ENCODE peak calls at places on chromosome 17, in five cellular contexts. O, U, L, Y and N are unnamed samples.

GRCh38 chr17:81486174-81486810 is 26.3 kb downstream of the ACTG1 start:
- DNase-seq in U (no peak), Y (no peak), L (no peak), O (no peak), N (no peak)

GRCh38 chr17:51365090-51365489 is 104.7 kb downstream of the UTP18 start:
- DNase-seq in L (no peak), Y (no peak), O (no peak), U (no peak), N (peak; percentile 8)

GRCh38 chr17:77144227-77144626 is 3.5 kb downstream of the SEC14L1 start:
- DNase-seq in L (no peak), Y (no peak), O (no peak), U (no peak), N (no peak)

GRCh38 chr17:59174671-59175070 is 19.1 kb downstream of the PRR11 start:
- DNase-seq in L (no peak), O (no peak), U (no peak), Y (no peak), N (no peak)

GRCh38 chr17:60149691-60150582 is at the start of gene CA4:
- DNase-seq in L (peak; percentile 41), U (no peak), O (no peak), Y (no peak), N (no peak)

GRCh38 chr17:49505854-49506253 is 10.8 kb downstream of the NGFR start:
- DNase-seq in U (no peak), Y (no peak), L (no peak), O (no peak), N (no peak)

GRCh38 chr17:73474370-73474988 is 162.7 kb upstream of the CDC42EP4 start:
- DNase-seq in Y (no peak), O (no peak), L (peak; percentile 76), U (no peak), N (peak; percentile 88)

GRCh38 chr17:32259596-32259995 is 6.0 kb upstream of the RHBDL3 start:
- DNase-seq in L (no peak), U (no peak), O (no peak), Y (no peak), N (peak; percentile 33)

GRCh38 chr17:22277595-22277994 is 585.3 kb downstream of the KCNJ18 start:
- DNase-seq in O (no peak), Y (no peak), U (no peak), L (no peak), N (no peak)

GRCh38 chr17:10226930-10227695 is 28.7 kb upstream of the GAS7 start:
- DNase-seq in L (peak; percentile 10), Y (peak; percentile 0), U (peak; percentile 7), O (peak; percentile 68), N (no peak)

GRCh38 chr17:16106161-16106891 is 106.7 kb downstream of the TTC19 start:
- DNase-seq in O (no peak), L (no peak), Y (no peak), U (no peak), N (peak; percentile 8)

GRCh38 chr17:16593356-16594102 is 24.5 kb upstream of the ZNF287 start:
- DNase-seq in L (no peak), U (no peak), Y (no peak), O (no peak), N (peak; percentile 64)

GRCh38 chr17:29561541-29562517 is 5.0 kb downstream of the ABHD15 start:
- DNase-seq in L (no peak), Y (no peak), U (no peak), O (no peak), N (no peak)

GRCh38 chr17:56867948-56868376 is 34.0 kb downstream of the DGKE start:
- DNase-seq in Y (no peak), U (no peak), L (no peak), O (no peak), N (peak; percentile 39)

GRCh38 chr17:45227631-45228120 is 6.0 kb downstream of the FMNL1 start:
- DNase-seq in Y (no peak), L (no peak), O (no peak), U (no peak), N (no peak)

GRCh38 chr17:77681820-77682219 is 276.7 kb upstream of the TNRC6C start:
- DNase-seq in U (no peak), O (no peak), Y (no peak), L (no peak), N (no peak)

GRCh38 chr17:27466748-27467375 is 10.6 kb downstream of the KSR1 start:
- DNase-seq in O (peak; percentile 28), L (no peak), U (peak; percentile 23), Y (no peak), N (no peak)

GRCh38 chr17:46818929-46819859 is 702 bp upstream of the WNT3 start:
- DNase-seq in L (no peak), O (peak; percentile 59), U (no peak), Y (no peak), N (no peak)

GRCh38 chr17:29619251-29619650 is 3.5 kb downstream of the CORO6 start:
- DNase-seq in Y (no peak), U (no peak), L (no peak), O (no peak), N (peak; percentile 47)

GRCh38 chr17:12928736-12929135 is 89.1 kb downstream of the ELAC2 start:
- DNase-seq in L (no peak), U (no peak), O (no peak), Y (no peak), N (no peak)

GRCh38 chr17:12402963-12403622 is 262.6 kb upstream of the MYOCD start:
- DNase-seq in U (no peak), L (no peak), Y (no peak), O (no peak), N (peak; percentile 8)

GRCh38 chr17:2685696-2686095 is 25.9 kb downstream of the CLUH start:
- DNase-seq in Y (no peak), O (no peak), L (no peak), U (no peak), N (no peak)

GRCh38 chr17:8222380-8222629 is 11.9 kb upstream of the AURKB start:
- DNase-seq in L (no peak), U (no peak), Y (no peak), O (no peak), N (no peak)

GRCh38 chr17:44787271-44787940 is 28.6 kb downstream of the ADAM11 start:
- DNase-seq in O (no peak), L (no peak), Y (no peak), U (no peak), N (no peak)

GRCh38 chr17:81241648-81242420 is 2.7 kb downstream of the NDUFAF8 start:
- DNase-seq in L (no peak), U (peak; percentile 33), O (peak; percentile 83), Y (peak; percentile 28), N (peak; percentile 40)

GRCh38 chr17:48160177-48160967 is 52.8 kb downstream of the SNX11 start:
- DNase-seq in L (peak; percentile 41), Y (no peak), U (no peak), O (no peak), N (no peak)